ENCODE peak calls at places on chromosomes 12 and 14, in eight cellular contexts. D is heart left ventricle, F is GM23248, X is neural progenitor cell, K is NT2/D1, U is upper lobe of left lung, Q is sigmoid colon, S is upper lobe of right lung. E is an unnamed sample. For H3K4me1, the result is how much of the 10 kb centered on the place peaks cover.

GRCh38 chr12:19223018-19223417 is 93.5 kb downstream of the PLEKHA5 start:
- DNase-seq in D (no peak), S (no peak), U (no peak), Q (no peak), X (no peak), K (no peak), F (peak), E (no peak)

GRCh38 chr14:89214221-89214965 is 202.6 kb downstream of the FOXN3 start:
- DNase-seq in S (peak), F (no peak), D (peak), X (peak), Q (no peak), U (no peak), K (no peak), E (peak)

GRCh38 chr12:44076892-44077291 is 241.0 kb downstream of the TMEM117 start:
- DNase-seq in Q (no peak), S (no peak), U (no peak), D (no peak), X (no peak), F (peak), K (no peak), E (no peak)

GRCh38 chr12:10540776-10541205 is 35.1 kb downstream of the EIF2S3B start:
- DNase-seq in S (no peak), K (no peak), D (no peak), X (no peak), F (peak), Q (no peak), U (no peak), E (no peak)

GRCh38 chr12:6554990-6555691 is 701 bp downstream of the IFFO1 start:
- DNase-seq in K (no peak), F (peak), D (peak), U (peak), S (no peak), X (peak), Q (no peak), E (no peak)

GRCh38 chr12:15856097-15856982 is 25.8 kb upstream of the STRAP start:
- DNase-seq in S (no peak), U (no peak), D (no peak), F (peak), K (peak), Q (no peak), X (peak), E (no peak)

GRCh38 chr12:119802472-119802871 is 74.6 kb downstream of the CIT start:
- DNase-seq in U (no peak), K (no peak), Q (peak), D (peak), X (peak), S (no peak), F (peak), E (no peak)

GRCh38 chr12:913919-914718 is 35.4 kb downstream of the RAD52 start:
- DNase-seq in Q (no peak), X (no peak), K (no peak), F (peak), U (no peak), D (no peak), S (no peak), E (no peak)

GRCh38 chr12:20451759-20452158 is 83.4 kb downstream of the PDE3A start:
- DNase-seq in S (no peak), Q (no peak), K (no peak), D (no peak), X (no peak), F (peak), U (no peak), E (no peak)

GRCh38 chr12:7833831-7834230 is 38.9 kb downstream of the SLC2A14 start:
- DNase-seq in S (no peak), K (no peak), F (peak), X (no peak), D (no peak), U (no peak), Q (no peak), E (no peak)

GRCh38 chr12:14810167-14810952 is 3.6 kb downstream of the SMCO3 start:
- DNase-seq in F (no peak), D (no peak), K (no peak), X (no peak), Q (no peak), S (no peak), U (no peak), E (no peak)

GRCh38 chr12:116241157-116241772 is 36.2 kb downstream of the MED13L start:
- DNase-seq in U (no peak), F (no peak), S (no peak), D (no peak), K (no peak), Q (no peak), X (no peak), E (no peak)

GRCh38 chr12:9943244-9943643 is 11.1 kb upstream of the CLEC2A start:
- DNase-seq in F (no peak), X (no peak), U (peak), Q (no peak), K (no peak), S (no peak), D (no peak), E (no peak)

GRCh38 chr12:91912178-91912577 is 233.5 kb downstream of the BTG1 start:
- DNase-seq in U (no peak), Q (no peak), D (no peak), S (no peak), K (no peak), X (no peak), F (no peak), E (no peak)

DNA sequence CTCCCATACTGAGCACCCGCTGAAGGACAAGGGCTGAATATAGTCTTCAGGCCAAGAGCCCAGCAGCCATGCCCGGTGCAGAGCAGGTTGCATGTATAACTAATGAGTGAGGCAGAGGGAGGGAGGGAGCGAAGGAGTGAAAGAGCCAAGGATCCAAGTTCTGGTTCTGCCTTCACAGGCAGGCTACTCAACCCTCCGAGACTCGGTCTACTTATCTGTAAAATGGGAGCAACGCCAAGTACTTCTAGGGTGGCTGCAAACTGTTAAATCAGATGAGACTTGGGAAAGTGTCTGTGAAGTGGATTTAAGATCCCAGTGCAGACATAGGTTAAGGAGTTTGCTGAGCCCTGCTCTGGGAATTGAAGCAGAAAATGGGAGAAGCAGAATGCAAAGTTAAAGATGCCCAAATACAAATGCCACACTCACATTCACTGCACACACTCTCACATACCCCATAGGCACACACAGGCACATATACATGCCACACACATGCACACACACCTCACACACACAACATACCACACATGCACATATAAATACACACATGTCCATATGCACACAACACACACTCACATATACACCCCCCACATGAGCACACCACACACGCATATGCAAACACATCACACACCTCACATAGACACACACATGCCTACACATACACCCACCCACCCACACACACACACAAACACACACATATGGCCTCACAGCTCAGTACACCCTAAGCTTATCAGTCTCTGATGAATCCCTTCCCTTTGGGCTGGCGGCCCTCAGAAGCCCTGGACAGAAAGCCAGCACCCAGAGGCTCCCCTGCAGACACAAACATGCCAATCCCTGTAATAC is 76.7 kb downstream of the PITPNM2 start:
- DNase-seq in Q (no peak), F (no peak), D (peak), U (no peak), S (no peak), K (no peak), X (no peak), E (no peak)
- H3K4me1 ChIP-seq in Q (half or more), F (under half), D (half or more), U (half or more), S (under half), K (under half), X (under half), E (under half)

GRCh38 chr14:61344437-61345143 is 23.2 kb downstream of the PRKCH start:
- DNase-seq in Q (no peak), S (no peak), K (no peak), D (no peak), U (no peak), F (no peak), X (no peak), E (no peak)

GRCh38 chr14:61343471-61343870 is 22.1 kb downstream of the PRKCH start:
- DNase-seq in K (no peak), F (peak), Q (no peak), D (no peak), X (no peak), S (no peak), U (no peak), E (no peak)

GRCh38 chr14:61346221-61346620 is 24.8 kb downstream of the PRKCH start:
- DNase-seq in Q (no peak), F (no peak), S (no peak), D (no peak), U (no peak), X (no peak), K (no peak), E (no peak)

GRCh38 chr14:61343991-61344405 is 22.6 kb downstream of the PRKCH start:
- DNase-seq in X (no peak), U (no peak), K (no peak), S (no peak), D (no peak), Q (no peak), F (no peak), E (no peak)

DNA sequence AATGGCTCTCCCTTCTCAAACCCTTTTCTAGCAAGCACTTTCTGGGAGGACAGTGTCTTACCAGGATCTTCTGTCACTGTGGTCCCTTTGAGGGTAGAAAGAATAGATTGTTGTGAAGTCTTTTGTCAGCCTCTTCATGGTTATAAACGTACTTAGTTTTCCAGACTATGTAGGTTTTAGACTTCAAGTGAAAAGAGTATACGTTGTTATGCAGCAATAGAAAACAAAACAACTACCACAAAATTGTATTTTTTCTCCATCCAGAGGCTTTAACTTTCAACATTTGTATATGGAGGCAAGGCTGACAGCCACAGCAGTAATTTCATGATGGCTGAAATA is 23.7 kb downstream of the PRKCH start:
- DNase-seq in U (no peak), D (no peak), Q (no peak), X (no peak), K (no peak), F (no peak), S (no peak), E (no peak)
- H3K4me3 ChIP-seq in U (no peak), D (no peak), Q (no peak), X (no peak), K (no peak), F (no peak), S (peak), E (no peak)

DNA sequence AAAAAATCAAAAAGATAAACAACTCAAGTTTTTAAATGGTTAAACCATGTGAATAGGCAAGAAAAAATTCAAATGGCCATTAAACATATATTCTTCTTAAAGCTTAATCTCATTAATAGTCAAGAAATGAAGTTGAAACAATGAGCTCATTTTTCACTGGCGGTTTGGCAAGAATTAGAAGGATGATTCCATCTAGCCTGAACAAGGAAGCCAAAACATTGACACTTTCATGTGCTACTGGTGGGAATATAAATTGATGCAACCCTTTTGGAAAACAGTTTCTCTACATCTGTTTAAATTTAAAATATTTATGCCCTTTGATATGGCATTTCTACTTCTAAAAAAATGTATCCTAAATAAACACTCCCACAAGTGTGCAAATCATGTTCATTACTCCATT is 174.8 kb upstream of the HIF1A start:
- DNase-seq in K (no peak), F (peak), U (no peak), S (no peak), Q (no peak), D (no peak), X (no peak), E (no peak)
- H3K4me1 ChIP-seq in K (under half), F (half or more), U (half or more), S (under half), Q (under half), D (half or more), X (under half), E (under half)

GRCh38 chr12:52007158-52007921 is 594 bp downstream of the TAMALIN start:
- DNase-seq in S (no peak), U (peak), X (peak), F (peak), K (no peak), Q (peak), D (peak), E (no peak)
- H3K4me3 ChIP-seq in S (peak), U (peak), X (peak), F (peak), K (peak), Q (peak), D (peak), E (peak)

GRCh38 chr12:57218030-57218853 is 1.6 kb downstream of the NXPH4 start:
- DNase-seq in X (no peak), K (no peak), S (no peak), U (no peak), D (no peak), F (peak), Q (no peak), E (no peak)
- H3K4me1 ChIP-seq in X (half or more), K (half or more), S (under half), U (half or more), D (under half), F (under half), Q (under half), E (under half)

GRCh38 chr12:54016478-54016964 is 7.7 kb downstream of the HOXC8 start:
- DNase-seq in D (no peak), Q (no peak), X (no peak), S (no peak), K (no peak), F (peak), U (peak), E (no peak)
- H3K4me3 ChIP-seq in D (peak), Q (no peak), X (no peak), S (peak), K (no peak), F (peak), U (no peak), E (peak)

DNA sequence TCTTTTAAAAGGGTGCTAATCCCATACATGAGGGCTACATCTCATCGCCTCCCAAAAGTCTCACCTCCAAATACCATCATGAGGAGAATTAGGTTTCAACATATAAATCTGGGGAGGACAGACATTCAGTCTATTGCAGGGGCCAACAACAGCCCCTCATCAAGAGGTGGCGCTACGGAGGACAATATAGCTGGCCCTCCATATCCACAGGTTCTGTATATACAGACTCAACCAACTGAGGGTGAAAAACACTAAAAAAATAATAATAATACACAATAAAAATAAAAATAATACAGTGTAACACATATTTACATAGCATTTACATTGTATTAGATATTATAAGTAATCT is 19.1 kb upstream of the PCNX1 start:
- DNase-seq in U (no peak), X (no peak), D (no peak), K (no peak), F (no peak), S (no peak), Q (no peak), E (no peak)
- H3K4me1 ChIP-seq in U (under half), X (under half), D (half or more), K (under half), F (under half), S (under half), Q (under half), E (under half)

GRCh38 chr12:121575952-121576615 is 4.7 kb downstream of the KDM2B start:
- DNase-seq in S (no peak), U (no peak), Q (no peak), D (no peak), F (peak), X (peak), K (no peak), E (peak)
- H3K4me3 ChIP-seq in S (no peak), U (no peak), Q (no peak), D (no peak), F (peak), X (peak), K (peak), E (peak)

GRCh38 chr14:93135399-93135798 is 19.7 kb upstream of the ITPK1 start:
- DNase-seq in D (no peak), U (no peak), S (no peak), K (no peak), X (no peak), Q (no peak), F (no peak), E (peak)

GRCh38 chr14:93136009-93136408 is 20.3 kb upstream of the ITPK1 start:
- DNase-seq in X (no peak), F (no peak), D (no peak), Q (no peak), S (no peak), U (no peak), K (no peak), E (no peak)

GRCh38 chr14:93133476-93133875 is 17.8 kb upstream of the ITPK1 start:
- DNase-seq in Q (peak), F (peak), X (no peak), S (no peak), K (no peak), U (no peak), D (no peak), E (no peak)

GRCh38 chr14:93128785-93129459 is 13.2 kb upstream of the ITPK1 start:
- DNase-seq in Q (no peak), X (no peak), S (no peak), F (no peak), K (no peak), U (no peak), D (no peak), E (no peak)

GRCh38 chr14:93132472-93133065 is 16.8 kb upstream of the ITPK1 start:
- DNase-seq in D (no peak), K (no peak), X (peak), Q (no peak), U (no peak), F (peak), S (no peak), E (no peak)
- H3K4me1 ChIP-seq in D (under half), K (under half), X (under half), Q (under half), U (under half), F (under half), S (under half), E (under half)

GRCh38 chr12:71846322-71846940 is 6.9 kb downstream of the TBC1D15 start:
- DNase-seq in U (no peak), Q (no peak), K (no peak), S (no peak), D (no peak), F (peak), X (no peak), E (no peak)
- H3K4me3 ChIP-seq in U (no peak), Q (no peak), K (no peak), S (no peak), D (no peak), F (no peak), X (no peak), E (no peak)